ENCODE peak calls at places on chromosomes 2 and 18, in eight cellular contexts. One of them, this sample, is unnamed.

GRCh38 chr2:235605999-235606715 is 112.3 kb downstream of the AGAP1 start:
- DNase-seq in fibroblast of the conjunctiva: peak
- DNase-seq in hepatic stellate cell: no peak
- DNase-seq in AG10803: peak
- DNase-seq in activated CD8-positive, alpha-beta memory T cell treated with anti-CD3 and anti-CD28 coated beads for 48 hours: no peak
- DNase-seq in Peyer's patch: no peak
- DNase-seq in AG04450: peak
- DNase-seq in colonic mucosa: no peak
- DNase-seq in this sample: peak

GRCh38 chr2:182359027-182360011 is 67.5 kb downstream of the PDE1A start:
- DNase-seq in Peyer's patch: no peak
- DNase-seq in AG04450: no peak
- DNase-seq in AG10803: no peak
- DNase-seq in fibroblast of the conjunctiva: no peak
- DNase-seq in hepatic stellate cell: no peak
- DNase-seq in colonic mucosa: no peak
- DNase-seq in activated CD8-positive, alpha-beta memory T cell treated with anti-CD3 and anti-CD28 coated beads for 48 hours: no peak
- DNase-seq in this sample: no peak

GRCh38 chr2:181953773-181954537 is 31.7 kb upstream of the PPP1R1C start:
- DNase-seq in AG04450: no peak
- DNase-seq in Peyer's patch: no peak
- DNase-seq in AG10803: peak
- DNase-seq in activated CD8-positive, alpha-beta memory T cell treated with anti-CD3 and anti-CD28 coated beads for 48 hours: peak
- DNase-seq in hepatic stellate cell: no peak
- DNase-seq in colonic mucosa: peak
- DNase-seq in fibroblast of the conjunctiva: peak
- DNase-seq in this sample: no peak

GRCh38 chr18:43662657-43663056 is 385.4 kb upstream of the SYT4 start:
- DNase-seq in AG04450: peak
- DNase-seq in AG10803: peak
- DNase-seq in hepatic stellate cell: peak
- DNase-seq in fibroblast of the conjunctiva: peak
- DNase-seq in Peyer's patch: no peak
- DNase-seq in colonic mucosa: no peak
- DNase-seq in activated CD8-positive, alpha-beta memory T cell treated with anti-CD3 and anti-CD28 coated beads for 48 hours: no peak
- DNase-seq in this sample: peak

GRCh38 chr2:39593439-39594393 is 72.0 kb upstream of the TMEM178A start:
- DNase-seq in AG10803: peak
- DNase-seq in colonic mucosa: no peak
- DNase-seq in activated CD8-positive, alpha-beta memory T cell treated with anti-CD3 and anti-CD28 coated beads for 48 hours: no peak
- DNase-seq in AG04450: peak
- DNase-seq in hepatic stellate cell: peak
- DNase-seq in fibroblast of the conjunctiva: peak
- DNase-seq in Peyer's patch: no peak
- DNase-seq in this sample: peak

GRCh38 chr2:95056461-95057459 is 31.3 kb downstream of the MAL start:
- DNase-seq in AG10803: no peak
- DNase-seq in hepatic stellate cell: no peak
- DNase-seq in Peyer's patch: no peak
- DNase-seq in colonic mucosa: no peak
- DNase-seq in fibroblast of the conjunctiva: no peak
- DNase-seq in AG04450: no peak
- DNase-seq in activated CD8-positive, alpha-beta memory T cell treated with anti-CD3 and anti-CD28 coated beads for 48 hours: no peak
- DNase-seq in this sample: no peak

GRCh38 chr2:168253379-168253778 is 6.0 kb upstream of the STK39 start:
- DNase-seq in activated CD8-positive, alpha-beta memory T cell treated with anti-CD3 and anti-CD28 coated beads for 48 hours: no peak
- DNase-seq in colonic mucosa: no peak
- DNase-seq in AG10803: no peak
- DNase-seq in fibroblast of the conjunctiva: no peak
- DNase-seq in Peyer's patch: no peak
- DNase-seq in hepatic stellate cell: no peak
- DNase-seq in AG04450: no peak
- DNase-seq in this sample: no peak

GRCh38 chr2:232352511-232353091 is 25.9 kb upstream of the ALPP start:
- DNase-seq in activated CD8-positive, alpha-beta memory T cell treated with anti-CD3 and anti-CD28 coated beads for 48 hours: no peak
- DNase-seq in hepatic stellate cell: no peak
- DNase-seq in colonic mucosa: no peak
- DNase-seq in AG04450: no peak
- DNase-seq in Peyer's patch: no peak
- DNase-seq in AG10803: no peak
- DNase-seq in fibroblast of the conjunctiva: no peak
- DNase-seq in this sample: no peak

GRCh38 chr2:150232871-150233270 is 254.6 kb downstream of the RND3 start:
- DNase-seq in activated CD8-positive, alpha-beta memory T cell treated with anti-CD3 and anti-CD28 coated beads for 48 hours: no peak
- DNase-seq in colonic mucosa: no peak
- DNase-seq in hepatic stellate cell: no peak
- DNase-seq in AG10803: no peak
- DNase-seq in fibroblast of the conjunctiva: no peak
- DNase-seq in Peyer's patch: no peak
- DNase-seq in AG04450: no peak
- DNase-seq in this sample: no peak

GRCh38 chr2:101149241-101150192 is 1.7 kb downstream of the TBC1D8 start:
- DNase-seq in AG04450: no peak
- DNase-seq in AG10803: no peak
- DNase-seq in activated CD8-positive, alpha-beta memory T cell treated with anti-CD3 and anti-CD28 coated beads for 48 hours: no peak
- DNase-seq in hepatic stellate cell: no peak
- DNase-seq in fibroblast of the conjunctiva: no peak
- DNase-seq in Peyer's patch: no peak
- DNase-seq in colonic mucosa: no peak
- DNase-seq in this sample: no peak

GRCh38 chr2:70709275-70709674 is 58.7 kb downstream of the ADD2 start:
- DNase-seq in AG10803: peak
- DNase-seq in AG04450: no peak
- DNase-seq in hepatic stellate cell: no peak
- DNase-seq in Peyer's patch: no peak
- DNase-seq in colonic mucosa: no peak
- DNase-seq in fibroblast of the conjunctiva: no peak
- DNase-seq in activated CD8-positive, alpha-beta memory T cell treated with anti-CD3 and anti-CD28 coated beads for 48 hours: no peak
- DNase-seq in this sample: no peak

GRCh38 chr18:78402966-78403365 is 576.7 kb upstream of the SALL3 start:
- DNase-seq in hepatic stellate cell: no peak
- DNase-seq in fibroblast of the conjunctiva: no peak
- DNase-seq in Peyer's patch: no peak
- DNase-seq in AG04450: no peak
- DNase-seq in colonic mucosa: no peak
- DNase-seq in AG10803: no peak
- DNase-seq in activated CD8-positive, alpha-beta memory T cell treated with anti-CD3 and anti-CD28 coated beads for 48 hours: no peak
- DNase-seq in this sample: no peak

GRCh38 chr18:22946841-22947240 is 13.7 kb downstream of the RBBP8 start:
- DNase-seq in hepatic stellate cell: no peak
- DNase-seq in colonic mucosa: no peak
- DNase-seq in Peyer's patch: no peak
- DNase-seq in fibroblast of the conjunctiva: no peak
- DNase-seq in AG10803: peak
- DNase-seq in activated CD8-positive, alpha-beta memory T cell treated with anti-CD3 and anti-CD28 coated beads for 48 hours: no peak
- DNase-seq in AG04450: no peak
- DNase-seq in this sample: no peak

GRCh38 chr2:201447116-201447515 is 4.1 kb downstream of the TRAK2 start:
- DNase-seq in Peyer's patch: no peak
- DNase-seq in activated CD8-positive, alpha-beta memory T cell treated with anti-CD3 and anti-CD28 coated beads for 48 hours: no peak
- DNase-seq in colonic mucosa: no peak
- DNase-seq in AG10803: no peak
- DNase-seq in hepatic stellate cell: no peak
- DNase-seq in AG04450: no peak
- DNase-seq in fibroblast of the conjunctiva: no peak
- DNase-seq in this sample: no peak

GRCh38 chr2:158512323-158512722 is 55.6 kb downstream of the PKP4 start:
- DNase-seq in AG10803: no peak
- DNase-seq in fibroblast of the conjunctiva: no peak
- DNase-seq in colonic mucosa: no peak
- DNase-seq in activated CD8-positive, alpha-beta memory T cell treated with anti-CD3 and anti-CD28 coated beads for 48 hours: no peak
- DNase-seq in Peyer's patch: no peak
- DNase-seq in hepatic stellate cell: no peak
- DNase-seq in AG04450: no peak
- DNase-seq in this sample: no peak

GRCh38 chr18:70044626-70045025 is 97.0 kb upstream of the CD226 start:
- DNase-seq in activated CD8-positive, alpha-beta memory T cell treated with anti-CD3 and anti-CD28 coated beads for 48 hours: no peak
- DNase-seq in fibroblast of the conjunctiva: peak
- DNase-seq in Peyer's patch: no peak
- DNase-seq in colonic mucosa: no peak
- DNase-seq in AG10803: peak
- DNase-seq in AG04450: peak
- DNase-seq in hepatic stellate cell: peak
- DNase-seq in this sample: peak

GRCh38 chr2:161982548-161982947 is 91.5 kb downstream of the DPP4 start:
- DNase-seq in activated CD8-positive, alpha-beta memory T cell treated with anti-CD3 and anti-CD28 coated beads for 48 hours: no peak
- DNase-seq in Peyer's patch: peak
- DNase-seq in AG10803: no peak
- DNase-seq in AG04450: no peak
- DNase-seq in hepatic stellate cell: no peak
- DNase-seq in fibroblast of the conjunctiva: no peak
- DNase-seq in colonic mucosa: peak
- DNase-seq in this sample: no peak

GRCh38 chr2:225013432-225014048 is 28.7 kb downstream of the DOCK10 start:
- DNase-seq in colonic mucosa: no peak
- DNase-seq in AG04450: no peak
- DNase-seq in hepatic stellate cell: no peak
- DNase-seq in Peyer's patch: no peak
- DNase-seq in fibroblast of the conjunctiva: no peak
- DNase-seq in AG10803: no peak
- DNase-seq in activated CD8-positive, alpha-beta memory T cell treated with anti-CD3 and anti-CD28 coated beads for 48 hours: no peak
- DNase-seq in this sample: no peak

GRCh38 chr2:181070119-181070833 is 89.9 kb downstream of the UBE2E3 start:
- DNase-seq in activated CD8-positive, alpha-beta memory T cell treated with anti-CD3 and anti-CD28 coated beads for 48 hours: no peak
- DNase-seq in fibroblast of the conjunctiva: no peak
- DNase-seq in hepatic stellate cell: no peak
- DNase-seq in AG10803: peak
- DNase-seq in Peyer's patch: no peak
- DNase-seq in colonic mucosa: no peak
- DNase-seq in AG04450: no peak
- DNase-seq in this sample: peak

GRCh38 chr2:132037527-132038178 is 124.1 kb downstream of the ANKRD30BL start:
- DNase-seq in AG04450: no peak
- DNase-seq in colonic mucosa: no peak
- DNase-seq in activated CD8-positive, alpha-beta memory T cell treated with anti-CD3 and anti-CD28 coated beads for 48 hours: no peak
- DNase-seq in hepatic stellate cell: no peak
- DNase-seq in AG10803: no peak
- DNase-seq in Peyer's patch: peak
- DNase-seq in fibroblast of the conjunctiva: no peak
- DNase-seq in this sample: no peak

GRCh38 chr2:96243843-96244242 is 22.0 kb downstream of the TMEM127 start:
- DNase-seq in colonic mucosa: no peak
- DNase-seq in fibroblast of the conjunctiva: no peak
- DNase-seq in AG04450: no peak
- DNase-seq in activated CD8-positive, alpha-beta memory T cell treated with anti-CD3 and anti-CD28 coated beads for 48 hours: no peak
- DNase-seq in Peyer's patch: no peak
- DNase-seq in hepatic stellate cell: no peak
- DNase-seq in AG10803: no peak
- DNase-seq in this sample: no peak

GRCh38 chr18:79832169-79832568 is 34.4 kb downstream of the KCNG2 start:
- DNase-seq in activated CD8-positive, alpha-beta memory T cell treated with anti-CD3 and anti-CD28 coated beads for 48 hours: no peak
- DNase-seq in AG10803: no peak
- DNase-seq in fibroblast of the conjunctiva: no peak
- DNase-seq in colonic mucosa: no peak
- DNase-seq in AG04450: no peak
- DNase-seq in hepatic stellate cell: no peak
- DNase-seq in Peyer's patch: no peak
- DNase-seq in this sample: no peak

GRCh38 chr18:30940952-30941539 is 101.5 kb downstream of the DSC3 start:
- DNase-seq in Peyer's patch: no peak
- DNase-seq in hepatic stellate cell: no peak
- DNase-seq in fibroblast of the conjunctiva: no peak
- DNase-seq in AG04450: no peak
- DNase-seq in colonic mucosa: no peak
- DNase-seq in AG10803: no peak
- DNase-seq in activated CD8-positive, alpha-beta memory T cell treated with anti-CD3 and anti-CD28 coated beads for 48 hours: no peak
- DNase-seq in this sample: no peak

GRCh38 chr2:1060987-1061386 is 110.3 kb downstream of the SNTG2 start:
- DNase-seq in hepatic stellate cell: no peak
- DNase-seq in activated CD8-positive, alpha-beta memory T cell treated with anti-CD3 and anti-CD28 coated beads for 48 hours: no peak
- DNase-seq in fibroblast of the conjunctiva: no peak
- DNase-seq in Peyer's patch: no peak
- DNase-seq in colonic mucosa: no peak
- DNase-seq in AG10803: no peak
- DNase-seq in AG04450: no peak
- DNase-seq in this sample: no peak

GRCh38 chr2:12162269-12163247 is 416.1 kb downstream of the LPIN1 start:
- DNase-seq in hepatic stellate cell: no peak
- DNase-seq in AG10803: no peak
- DNase-seq in colonic mucosa: no peak
- DNase-seq in Peyer's patch: no peak
- DNase-seq in AG04450: no peak
- DNase-seq in activated CD8-positive, alpha-beta memory T cell treated with anti-CD3 and anti-CD28 coated beads for 48 hours: no peak
- DNase-seq in fibroblast of the conjunctiva: no peak
- DNase-seq in this sample: no peak

GRCh38 chr18:57925706-57926105 is 118.3 kb upstream of the NEDD4L start:
- DNase-seq in Peyer's patch: no peak
- DNase-seq in AG04450: peak
- DNase-seq in colonic mucosa: no peak
- DNase-seq in hepatic stellate cell: no peak
- DNase-seq in fibroblast of the conjunctiva: no peak
- DNase-seq in AG10803: peak
- DNase-seq in activated CD8-positive, alpha-beta memory T cell treated with anti-CD3 and anti-CD28 coated beads for 48 hours: no peak
- DNase-seq in this sample: no peak

GRCh38 chr2:8608411-8608954 is 73.4 kb upstream of the ID2 start:
- DNase-seq in hepatic stellate cell: no peak
- DNase-seq in AG04450: no peak
- DNase-seq in colonic mucosa: no peak
- DNase-seq in Peyer's patch: no peak
- DNase-seq in activated CD8-positive, alpha-beta memory T cell treated with anti-CD3 and anti-CD28 coated beads for 48 hours: peak
- DNase-seq in fibroblast of the conjunctiva: no peak
- DNase-seq in AG10803: peak
- DNase-seq in this sample: no peak

GRCh38 chr2:126658316-126658909 is 2.5 kb downstream of the GYPC start:
- DNase-seq in colonic mucosa: no peak
- DNase-seq in Peyer's patch: no peak
- DNase-seq in activated CD8-positive, alpha-beta memory T cell treated with anti-CD3 and anti-CD28 coated beads for 48 hours: no peak
- DNase-seq in fibroblast of the conjunctiva: no peak
- DNase-seq in hepatic stellate cell: no peak
- DNase-seq in AG04450: no peak
- DNase-seq in AG10803: no peak
- DNase-seq in this sample: no peak

GRCh38 chr2:30414951-30415350 is 32.1 kb upstream of the LCLAT1 start:
- DNase-seq in fibroblast of the conjunctiva: no peak
- DNase-seq in activated CD8-positive, alpha-beta memory T cell treated with anti-CD3 and anti-CD28 coated beads for 48 hours: no peak
- DNase-seq in hepatic stellate cell: no peak
- DNase-seq in colonic mucosa: no peak
- DNase-seq in AG04450: no peak
- DNase-seq in Peyer's patch: no peak
- DNase-seq in AG10803: no peak
- DNase-seq in this sample: no peak

GRCh38 chr2:134838143-134838620 is at the start of gene ACMSD:
- DNase-seq in AG04450: no peak
- DNase-seq in fibroblast of the conjunctiva: no peak
- DNase-seq in colonic mucosa: no peak
- DNase-seq in Peyer's patch: no peak
- DNase-seq in hepatic stellate cell: no peak
- DNase-seq in AG10803: no peak
- DNase-seq in activated CD8-positive, alpha-beta memory T cell treated with anti-CD3 and anti-CD28 coated beads for 48 hours: no peak
- DNase-seq in this sample: no peak

GRCh38 chr2:240464514-240465241 is 29.2 kb downstream of the GPC1 start:
- DNase-seq in activated CD8-positive, alpha-beta memory T cell treated with anti-CD3 and anti-CD28 coated beads for 48 hours: no peak
- DNase-seq in colonic mucosa: peak
- DNase-seq in hepatic stellate cell: no peak
- DNase-seq in AG04450: no peak
- DNase-seq in Peyer's patch: peak
- DNase-seq in AG10803: no peak
- DNase-seq in fibroblast of the conjunctiva: no peak
- DNase-seq in this sample: no peak

GRCh38 chr2:219557791-219558785 is 13.3 kb downstream of the OBSL1 start:
- DNase-seq in hepatic stellate cell: no peak
- DNase-seq in colonic mucosa: no peak
- DNase-seq in activated CD8-positive, alpha-beta memory T cell treated with anti-CD3 and anti-CD28 coated beads for 48 hours: no peak
- DNase-seq in AG04450: no peak
- DNase-seq in Peyer's patch: no peak
- DNase-seq in AG10803: no peak
- DNase-seq in fibroblast of the conjunctiva: no peak
- DNase-seq in this sample: no peak

GRCh38 chr2:240060977-240061591 is 7.8 kb upstream of the OR6B3 start:
- DNase-seq in Peyer's patch: no peak
- DNase-seq in AG10803: peak
- DNase-seq in fibroblast of the conjunctiva: peak
- DNase-seq in AG04450: peak
- DNase-seq in activated CD8-positive, alpha-beta memory T cell treated with anti-CD3 and anti-CD28 coated beads for 48 hours: no peak
- DNase-seq in colonic mucosa: peak
- DNase-seq in hepatic stellate cell: peak
- DNase-seq in this sample: peak

GRCh38 chr2:233699424-233700027 is 6.8 kb downstream of the UGT1A6 start:
- DNase-seq in AG10803: no peak
- DNase-seq in Peyer's patch: no peak
- DNase-seq in activated CD8-positive, alpha-beta memory T cell treated with anti-CD3 and anti-CD28 coated beads for 48 hours: no peak
- DNase-seq in fibroblast of the conjunctiva: no peak
- DNase-seq in colonic mucosa: no peak
- DNase-seq in AG04450: no peak
- DNase-seq in hepatic stellate cell: no peak
- DNase-seq in this sample: no peak

This sample was measured in skeletal muscle cell.